ENCODE peak calls at places on chromosomes 13 and 19, in ten cellular contexts. One of them, this sample, is unnamed.

GRCh38 chr19:21087871-21088270 is 5.9 kb downstream of the ZNF714 start:
- DNase-seq in ascending aorta: no peak
- DNase-seq in kidney: no peak
- DNase-seq in IMR-90: no peak
- DNase-seq in fibroblast of pulmonary artery: no peak
- DNase-seq in dorsolateral prefrontal cortex: no peak
- DNase-seq in cardiac fibroblast: no peak
- DNase-seq in thyroid gland: no peak
- DNase-seq in body of pancreas: no peak
- DNase-seq in right lobe of liver: no peak
- DNase-seq in this sample: no peak

GRCh38 chr19:4256563-4256962 is 9.7 kb downstream of the YJU2 start:
- DNase-seq in thyroid gland: no peak
- DNase-seq in IMR-90: no peak
- DNase-seq in cardiac fibroblast: peak
- DNase-seq in fibroblast of pulmonary artery: no peak
- DNase-seq in kidney: no peak
- DNase-seq in right lobe of liver: no peak
- DNase-seq in body of pancreas: no peak
- DNase-seq in dorsolateral prefrontal cortex: no peak
- DNase-seq in ascending aorta: no peak
- DNase-seq in this sample: no peak

GRCh38 chr19:6503407-6504201 is 1.5 kb upstream of the TUBB4A start:
- DNase-seq in cardiac fibroblast: no peak
- DNase-seq in kidney: no peak
- DNase-seq in dorsolateral prefrontal cortex: no peak
- DNase-seq in thyroid gland: no peak
- DNase-seq in body of pancreas: no peak
- DNase-seq in right lobe of liver: no peak
- DNase-seq in IMR-90: no peak
- DNase-seq in fibroblast of pulmonary artery: no peak
- DNase-seq in ascending aorta: no peak
- DNase-seq in this sample: no peak

GRCh38 chr13:23381877-23382276 is 51.6 kb downstream of the SACS start:
- DNase-seq in thyroid gland: peak
- DNase-seq in kidney: no peak
- DNase-seq in fibroblast of pulmonary artery: no peak
- DNase-seq in ascending aorta: no peak
- DNase-seq in body of pancreas: no peak
- DNase-seq in cardiac fibroblast: no peak
- DNase-seq in IMR-90: no peak
- DNase-seq in dorsolateral prefrontal cortex: no peak
- DNase-seq in right lobe of liver: no peak
- DNase-seq in this sample: no peak

GRCh38 chr19:41175825-41176734 is 16.9 kb upstream of the CYP2S1 start:
- DNase-seq in kidney: peak
- DNase-seq in body of pancreas: peak
- DNase-seq in IMR-90: peak
- DNase-seq in cardiac fibroblast: peak
- DNase-seq in thyroid gland: peak
- DNase-seq in right lobe of liver: no peak
- DNase-seq in fibroblast of pulmonary artery: peak
- DNase-seq in ascending aorta: no peak
- DNase-seq in dorsolateral prefrontal cortex: no peak
- DNase-seq in this sample: peak

GRCh38 chr19:44576843-44577565 is 36.4 kb upstream of the IGSF23 start:
- DNase-seq in thyroid gland: peak
- DNase-seq in fibroblast of pulmonary artery: peak
- DNase-seq in IMR-90: peak
- DNase-seq in cardiac fibroblast: peak
- DNase-seq in dorsolateral prefrontal cortex: no peak
- DNase-seq in ascending aorta: no peak
- DNase-seq in right lobe of liver: no peak
- DNase-seq in body of pancreas: peak
- DNase-seq in kidney: no peak
- DNase-seq in this sample: no peak

GRCh38 chr13:25118371-25118770 is 22.4 kb downstream of the PABPC3 start:
- DNase-seq in thyroid gland: no peak
- DNase-seq in ascending aorta: no peak
- DNase-seq in IMR-90: no peak
- DNase-seq in right lobe of liver: no peak
- DNase-seq in body of pancreas: no peak
- DNase-seq in dorsolateral prefrontal cortex: no peak
- DNase-seq in kidney: no peak
- DNase-seq in fibroblast of pulmonary artery: no peak
- DNase-seq in cardiac fibroblast: no peak
- DNase-seq in this sample: no peak

GRCh38 chr19:16260794-16261161 is 63.1 kb downstream of the AP1M1 start:
- DNase-seq in fibroblast of pulmonary artery: no peak
- DNase-seq in right lobe of liver: no peak
- DNase-seq in thyroid gland: no peak
- DNase-seq in IMR-90: no peak
- DNase-seq in ascending aorta: no peak
- DNase-seq in body of pancreas: no peak
- DNase-seq in kidney: no peak
- DNase-seq in dorsolateral prefrontal cortex: no peak
- DNase-seq in cardiac fibroblast: no peak
- DNase-seq in this sample: no peak

GRCh38 chr13:90846956-90847355 is 500.5 kb upstream of the MIR17HG start:
- DNase-seq in cardiac fibroblast: no peak
- DNase-seq in kidney: no peak
- DNase-seq in fibroblast of pulmonary artery: no peak
- DNase-seq in IMR-90: no peak
- DNase-seq in right lobe of liver: no peak
- DNase-seq in ascending aorta: no peak
- DNase-seq in body of pancreas: no peak
- DNase-seq in dorsolateral prefrontal cortex: no peak
- DNase-seq in thyroid gland: peak
- DNase-seq in this sample: no peak

GRCh38 chr13:20590568-20590967 is 23.6 kb downstream of the IFT88 start:
- DNase-seq in right lobe of liver: no peak
- DNase-seq in kidney: no peak
- DNase-seq in dorsolateral prefrontal cortex: no peak
- DNase-seq in fibroblast of pulmonary artery: no peak
- DNase-seq in thyroid gland: no peak
- DNase-seq in ascending aorta: no peak
- DNase-seq in cardiac fibroblast: no peak
- DNase-seq in body of pancreas: no peak
- DNase-seq in IMR-90: no peak
- DNase-seq in this sample: no peak

GRCh38 chr19:16368385-16369305 is 44.0 kb downstream of the KLF2 start:
- DNase-seq in kidney: peak
- DNase-seq in body of pancreas: no peak
- DNase-seq in right lobe of liver: peak
- DNase-seq in ascending aorta: no peak
- DNase-seq in fibroblast of pulmonary artery: no peak
- DNase-seq in IMR-90: no peak
- DNase-seq in dorsolateral prefrontal cortex: no peak
- DNase-seq in thyroid gland: no peak
- DNase-seq in cardiac fibroblast: no peak
- DNase-seq in this sample: no peak

GRCh38 chr13:26534036-26534726 is 23.3 kb upstream of the WASF3 start:
- DNase-seq in body of pancreas: no peak
- DNase-seq in IMR-90: no peak
- DNase-seq in thyroid gland: no peak
- DNase-seq in right lobe of liver: no peak
- DNase-seq in kidney: no peak
- DNase-seq in cardiac fibroblast: no peak
- DNase-seq in ascending aorta: no peak
- DNase-seq in fibroblast of pulmonary artery: no peak
- DNase-seq in dorsolateral prefrontal cortex: no peak
- DNase-seq in this sample: no peak

GRCh38 chr13:107807306-107808073 is 407.8 kb downstream of the LIG4 start:
- DNase-seq in dorsolateral prefrontal cortex: no peak
- DNase-seq in ascending aorta: no peak
- DNase-seq in cardiac fibroblast: no peak
- DNase-seq in IMR-90: no peak
- DNase-seq in right lobe of liver: no peak
- DNase-seq in fibroblast of pulmonary artery: peak
- DNase-seq in body of pancreas: no peak
- DNase-seq in thyroid gland: peak
- DNase-seq in kidney: no peak
- DNase-seq in this sample: no peak

GRCh38 chr13:26007774-26008173 is 44.0 kb downstream of the SHISA2 start:
- DNase-seq in cardiac fibroblast: no peak
- DNase-seq in IMR-90: no peak
- DNase-seq in dorsolateral prefrontal cortex: no peak
- DNase-seq in ascending aorta: no peak
- DNase-seq in kidney: no peak
- DNase-seq in fibroblast of pulmonary artery: no peak
- DNase-seq in right lobe of liver: no peak
- DNase-seq in body of pancreas: no peak
- DNase-seq in thyroid gland: no peak
- DNase-seq in this sample: no peak

GRCh38 chr19:13195678-13196077 is 45.5 kb downstream of the IER2 start:
- DNase-seq in right lobe of liver: peak
- DNase-seq in kidney: no peak
- DNase-seq in thyroid gland: peak
- DNase-seq in fibroblast of pulmonary artery: no peak
- DNase-seq in dorsolateral prefrontal cortex: no peak
- DNase-seq in cardiac fibroblast: no peak
- DNase-seq in body of pancreas: peak
- DNase-seq in ascending aorta: no peak
- DNase-seq in IMR-90: no peak
- DNase-seq in this sample: no peak
- TF ChIP-seq CTCF in right lobe of liver: peak
- TF ChIP-seq CTCF in kidney: no peak
- TF ChIP-seq CTCF in thyroid gland: no peak
- TF ChIP-seq CTCF in fibroblast of pulmonary artery: no peak
- TF ChIP-seq CTCF in dorsolateral prefrontal cortex: no peak
- TF ChIP-seq CTCF in cardiac fibroblast: no peak
- TF ChIP-seq CTCF in body of pancreas: peak
- TF ChIP-seq CTCF in ascending aorta: no peak
- TF ChIP-seq CTCF in IMR-90: no peak
- TF ChIP-seq CTCF in this sample: peak

GRCh38 chr13:94712287-94712811 is at the start of gene SOX21:
- DNase-seq in fibroblast of pulmonary artery: no peak
- DNase-seq in body of pancreas: no peak
- DNase-seq in right lobe of liver: no peak
- DNase-seq in thyroid gland: no peak
- DNase-seq in IMR-90: no peak
- DNase-seq in cardiac fibroblast: no peak
- DNase-seq in dorsolateral prefrontal cortex: no peak
- DNase-seq in ascending aorta: no peak
- DNase-seq in kidney: peak
- DNase-seq in this sample: no peak

GRCh38 chr13:94710081-94710809 is 2.1 kb downstream of the SOX21 start:
- DNase-seq in right lobe of liver: no peak
- DNase-seq in thyroid gland: no peak
- DNase-seq in IMR-90: no peak
- DNase-seq in cardiac fibroblast: no peak
- DNase-seq in body of pancreas: no peak
- DNase-seq in ascending aorta: no peak
- DNase-seq in kidney: no peak
- DNase-seq in dorsolateral prefrontal cortex: no peak
- DNase-seq in fibroblast of pulmonary artery: no peak
- DNase-seq in this sample: no peak

GRCh38 chr13:94710881-94711560 is 1.3 kb downstream of the SOX21 start:
- DNase-seq in cardiac fibroblast: no peak
- DNase-seq in body of pancreas: no peak
- DNase-seq in ascending aorta: no peak
- DNase-seq in dorsolateral prefrontal cortex: no peak
- DNase-seq in IMR-90: no peak
- DNase-seq in kidney: peak
- DNase-seq in fibroblast of pulmonary artery: no peak
- DNase-seq in right lobe of liver: no peak
- DNase-seq in thyroid gland: no peak
- DNase-seq in this sample: peak

GRCh38 chr13:94712812-94713555 is 639 bp upstream of the SOX21 start:
- DNase-seq in fibroblast of pulmonary artery: peak
- DNase-seq in dorsolateral prefrontal cortex: peak
- DNase-seq in kidney: peak
- DNase-seq in ascending aorta: no peak
- DNase-seq in thyroid gland: peak
- DNase-seq in cardiac fibroblast: peak
- DNase-seq in body of pancreas: no peak
- DNase-seq in right lobe of liver: peak
- DNase-seq in IMR-90: peak
- DNase-seq in this sample: peak

GRCh38 chr13:94711561-94712286 is 621 bp downstream of the SOX21 start:
- DNase-seq in thyroid gland: peak
- DNase-seq in fibroblast of pulmonary artery: peak
- DNase-seq in kidney: peak
- DNase-seq in body of pancreas: no peak
- DNase-seq in IMR-90: no peak
- DNase-seq in ascending aorta: no peak
- DNase-seq in cardiac fibroblast: peak
- DNase-seq in right lobe of liver: no peak
- DNase-seq in dorsolateral prefrontal cortex: no peak
- DNase-seq in this sample: peak
- H3K4me3 ChIP-seq in thyroid gland: no peak
- H3K4me3 ChIP-seq in fibroblast of pulmonary artery: no peak
- H3K4me3 ChIP-seq in kidney: no peak
- H3K4me3 ChIP-seq in body of pancreas: no peak
- H3K4me3 ChIP-seq in IMR-90: no peak
- H3K4me3 ChIP-seq in ascending aorta: peak
- H3K4me3 ChIP-seq in cardiac fibroblast: peak
- H3K4me3 ChIP-seq in right lobe of liver: no peak
- H3K4me3 ChIP-seq in dorsolateral prefrontal cortex: peak
- H3K4me3 ChIP-seq in this sample: peak

DNA sequence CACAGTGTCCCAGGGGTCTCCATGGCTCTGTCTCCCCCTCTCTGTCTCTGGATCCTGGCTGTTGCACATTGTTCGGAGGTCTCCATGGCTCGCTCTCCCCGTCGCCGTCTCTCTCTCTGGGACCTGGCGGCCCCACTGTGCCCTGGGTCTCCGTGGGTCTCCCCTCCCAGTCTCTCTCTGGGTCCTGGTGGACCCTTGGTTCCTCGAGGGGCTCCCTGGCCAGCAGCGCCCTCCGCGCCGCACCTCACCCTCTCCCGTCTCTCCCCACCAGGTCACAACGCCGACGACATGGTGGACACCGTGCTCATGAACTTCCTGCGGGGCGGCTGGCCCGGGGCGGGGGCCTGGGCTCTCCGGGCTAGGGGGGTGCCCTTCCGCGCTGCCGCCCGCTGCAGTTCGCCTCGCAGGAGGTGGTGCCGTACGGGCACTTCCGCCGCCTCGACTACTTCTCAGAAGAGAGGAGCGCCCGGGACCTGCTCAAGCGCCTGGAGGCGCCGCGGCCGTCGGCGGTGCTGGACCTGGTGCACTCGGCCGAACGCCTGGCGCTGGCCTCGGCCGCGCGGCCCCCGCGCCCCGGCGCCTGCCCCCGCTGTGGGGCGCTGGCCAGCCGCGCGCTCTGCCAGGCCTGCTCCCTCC is 29.1 kb downstream of the SIGLEC5 start:
- DNase-seq in right lobe of liver: no peak
- DNase-seq in dorsolateral prefrontal cortex: no peak
- DNase-seq in IMR-90: no peak
- DNase-seq in thyroid gland: no peak
- DNase-seq in fibroblast of pulmonary artery: no peak
- DNase-seq in body of pancreas: no peak
- DNase-seq in kidney: no peak
- DNase-seq in ascending aorta: no peak
- DNase-seq in cardiac fibroblast: no peak
- DNase-seq in this sample: no peak
- TF ChIP-seq CTCF in right lobe of liver: no peak
- TF ChIP-seq CTCF in dorsolateral prefrontal cortex: no peak
- TF ChIP-seq CTCF in IMR-90: no peak
- TF ChIP-seq CTCF in thyroid gland: no peak
- TF ChIP-seq CTCF in fibroblast of pulmonary artery: no peak
- TF ChIP-seq CTCF in body of pancreas: no peak
- TF ChIP-seq CTCF in kidney: no peak
- TF ChIP-seq CTCF in ascending aorta: no peak
- TF ChIP-seq CTCF in cardiac fibroblast: no peak
- TF ChIP-seq CTCF in this sample: no peak

GRCh38 chr19:22945560-22945959 is 57.4 kb downstream of the ZNF728 start:
- DNase-seq in cardiac fibroblast: peak
- DNase-seq in fibroblast of pulmonary artery: peak
- DNase-seq in kidney: no peak
- DNase-seq in body of pancreas: no peak
- DNase-seq in thyroid gland: no peak
- DNase-seq in right lobe of liver: no peak
- DNase-seq in ascending aorta: no peak
- DNase-seq in dorsolateral prefrontal cortex: no peak
- DNase-seq in IMR-90: peak
- DNase-seq in this sample: no peak
- H3K4me3 ChIP-seq in cardiac fibroblast: no peak
- H3K4me3 ChIP-seq in fibroblast of pulmonary artery: no peak
- H3K4me3 ChIP-seq in kidney: no peak
- H3K4me3 ChIP-seq in body of pancreas: no peak
- H3K4me3 ChIP-seq in thyroid gland: no peak
- H3K4me3 ChIP-seq in right lobe of liver: no peak
- H3K4me3 ChIP-seq in ascending aorta: no peak
- H3K4me3 ChIP-seq in dorsolateral prefrontal cortex: no peak
- H3K4me3 ChIP-seq in IMR-90: no peak
- H3K4me3 ChIP-seq in this sample: no peak